ENCODE peak calls at places on chromosomes 7 and 10, in six cellular contexts. R is HCEC 1CT; N is ureter; I is NCI-H146; X is stimulated activated naive CD4-positive, alpha-beta T cell; U is stimulated activated naive B cell treated with anti-CD40 and anti-IgM and Interleukin-4, amounts not matched to agents 10 μg/mL and 1 μg/mL and 100 μg/mL, for 72 hours. W is an unnamed sample.

GRCh38 chr7:63087575-63088190 is 911.0 kb upstream of the ZNF722 start:
- DNase-seq in R (no peak), N (no peak), I (no peak), X (no peak), U (no peak), W (no peak)

GRCh38 chr7:91683823-91684222 is 196.7 kb downstream of the MTERF1 start:
- DNase-seq in R (peak), N (no peak), I (no peak), X (no peak), U (no peak), W (no peak)

GRCh38 chr7:151494569-151495284 is 25.0 kb downstream of the RHEB start:
- DNase-seq in R (no peak), N (no peak), I (no peak), X (no peak), U (no peak), W (no peak)

GRCh38 chr7:142626420-142627035 is 122.7 kb upstream of the PRSS1 start:
- DNase-seq in R (peak), N (no peak), I (peak), X (peak), U (peak), W (peak)

GRCh38 chr10:97031459-97031858 is 154.3 kb downstream of the SLIT1 start:
- DNase-seq in R (no peak), N (no peak), I (no peak), X (no peak), U (no peak), W (no peak)

GRCh38 chr7:22723171-22723601 is 3.8 kb upstream of the IL6 start:
- DNase-seq in R (peak), N (peak), I (no peak), X (no peak), U (no peak), W (no peak)

GRCh38 chr10:124639646-124640045 is 104.5 kb downstream of the FAM53B start:
- DNase-seq in R (no peak), N (no peak), I (no peak), X (no peak), U (no peak), W (no peak)

GRCh38 chr7:44259547-44260457 is 59.0 kb downstream of the YKT6 start:
- DNase-seq in R (peak), N (peak), I (no peak), X (no peak), U (no peak), W (no peak)

W was measured in HuH-7.